ENCODE peak calls at places on chromosomes 13 and 19, in six cellular contexts. C is Peyer's patch, U is transverse colon, Q is thoracic aorta, Y is ascending aorta, K is heart left ventricle. T is an unnamed sample. For H3K4me1, the result is how much of the 10 kb centered on the place peaks cover.

GRCh38 chr13:25371608-25372274 is at the start of gene ATP8A2:
- DNase-seq in Y (no peak), U (no peak), K (no peak), Q (no peak), C (no peak), T (no peak)

GRCh38 chr19:5407356-5407755 is 47.9 kb upstream of the ZNRF4 start:
- DNase-seq in Q (no peak), U (no peak), C (no peak), K (no peak), Y (no peak), T (no peak)

GRCh38 chr13:59468396-59468795 is 695.3 kb downstream of the DIAPH3 start:
- DNase-seq in K (no peak), C (no peak), U (no peak), Q (no peak), Y (no peak), T (no peak)

GRCh38 chr13:46134961-46135522 is 30.2 kb upstream of the CPB2 start:
- DNase-seq in K (no peak), Q (no peak), C (no peak), Y (no peak), U (no peak), T (no peak)

GRCh38 chr13:85298387-85298924 is 500.8 kb downstream of the SLITRK6 start:
- DNase-seq in Y (no peak), U (no peak), Q (no peak), C (no peak), K (no peak), T (no peak)

GRCh38 chr13:28584873-28585317 is 74.0 kb upstream of the POMP start:
- DNase-seq in U (no peak), Y (no peak), Q (no peak), C (no peak), K (no peak), T (no peak)

GRCh38 chr19:52961981-52962380 is 700 bp downstream of the ZNF816 start:
- DNase-seq in Q (no peak), Y (no peak), K (no peak), U (no peak), C (no peak), T (no peak)

GRCh38 chr13:25762795-25763377 is 288.9 kb downstream of the SHISA2 start:
- DNase-seq in U (no peak), K (no peak), Y (no peak), Q (no peak), C (no peak), T (no peak)

GRCh38 chr13:112770504-112770903 is 80.7 kb downstream of the ATP11A start:
- DNase-seq in Y (no peak), Q (no peak), K (no peak), U (no peak), C (no peak), T (no peak)

GRCh38 chr13:80840313-80840976 is 499.5 kb upstream of the SPRY2 start:
- DNase-seq in U (no peak), C (no peak), K (no peak), Q (no peak), Y (no peak), T (no peak)

GRCh38 chr19:51552996-51553725 is 17.9 kb upstream of the ZNF175 start:
- DNase-seq in C (peak), Y (no peak), K (peak), U (peak), Q (no peak), T (no peak)

GRCh38 chr13:65889368-65889767 is 1340.8 kb downstream of the PCDH9 start:
- DNase-seq in Q (no peak), U (no peak), K (no peak), Y (no peak), C (no peak), T (no peak)

GRCh38 chr19:1073063-1073955 is 6.3 kb downstream of the ARHGAP45 start:
- DNase-seq in C (no peak), K (peak), Q (no peak), U (no peak), Y (no peak), T (no peak)

GRCh38 chr13:109741966-109742365 is 44.4 kb downstream of the IRS2 start:
- DNase-seq in Q (no peak), C (no peak), Y (no peak), K (no peak), U (no peak), T (no peak)
- H3K4me1 ChIP-seq in Q (under half), C (under half), Y (under half), K (under half), U (under half), T (under half)

DNA sequence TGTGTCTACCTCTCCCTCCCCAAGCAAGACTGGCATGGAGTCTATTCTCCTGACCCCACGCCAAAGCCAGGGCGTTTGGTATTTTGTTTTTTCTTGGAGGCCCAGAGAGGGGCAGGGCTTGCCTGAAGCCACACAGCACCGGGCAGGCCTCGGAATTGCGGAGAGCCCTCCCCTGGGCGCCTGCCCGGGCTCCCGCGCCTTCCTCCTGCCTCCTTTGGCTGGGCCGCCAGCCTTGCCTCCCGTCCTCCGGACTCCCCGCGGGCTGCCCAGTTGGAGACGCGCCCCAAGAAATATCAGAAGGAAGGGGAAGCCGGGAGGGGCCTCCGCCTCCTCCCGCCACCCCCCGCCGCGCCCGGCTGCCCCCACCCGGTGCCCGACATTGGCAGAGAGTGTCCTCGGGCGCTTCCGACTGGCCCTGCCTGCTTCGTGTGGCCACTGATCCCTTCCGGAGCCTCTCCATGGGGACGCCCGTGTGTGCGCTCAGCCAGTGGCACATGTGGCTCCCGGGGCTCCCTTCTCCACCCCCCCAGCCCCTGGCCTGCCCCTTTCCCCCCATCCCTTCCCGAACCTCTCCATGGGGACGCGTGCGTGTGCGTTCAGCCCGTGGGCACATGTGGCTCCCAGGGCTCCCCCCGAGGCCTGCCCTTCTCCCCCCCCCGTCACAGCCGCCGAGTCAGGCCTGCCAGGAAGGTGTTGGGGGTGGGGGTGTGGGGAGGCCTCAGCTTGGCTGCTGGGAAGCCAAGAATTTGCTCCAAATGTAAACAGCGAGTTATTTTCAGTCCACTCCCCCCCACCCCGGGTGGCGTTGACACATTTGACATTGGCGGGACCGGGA is 37.3 kb downstream of the NFIC start:
- DNase-seq in Q (peak), C (peak), Y (peak), K (peak), U (peak), T (peak)
- H3K4me1 ChIP-seq in Q (half or more), C (under half), Y (under half), K (under half), U (under half), T (under half)

DNA sequence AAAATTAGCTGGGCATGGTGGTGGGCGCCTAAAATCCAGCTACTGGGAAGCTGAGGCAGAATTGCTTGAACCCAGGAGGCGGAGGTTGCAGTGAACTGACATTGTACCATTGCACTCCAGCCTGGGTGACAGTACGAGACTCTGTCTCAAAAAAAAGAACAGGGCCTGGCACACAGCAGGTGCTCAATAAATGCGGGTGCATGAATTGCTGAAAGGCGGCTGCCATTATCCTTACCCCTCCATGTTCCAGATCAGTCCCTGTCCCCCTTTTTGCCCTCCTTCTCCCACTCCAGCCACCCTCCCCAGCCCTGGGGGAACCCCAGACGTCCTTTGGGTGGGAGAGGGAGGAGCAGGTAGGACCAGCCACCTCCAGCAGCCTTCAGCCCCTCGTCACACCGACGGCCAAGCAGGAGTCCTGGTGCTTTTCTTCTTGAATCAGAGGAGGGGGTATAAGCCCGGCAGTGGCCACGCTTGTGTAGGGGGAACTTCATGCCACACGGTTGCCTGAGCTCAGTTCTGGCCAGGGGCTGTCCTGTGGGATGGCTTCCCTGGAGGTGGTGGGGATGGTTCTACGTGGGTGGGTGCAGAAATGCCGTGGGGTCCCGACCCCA is 20.4 kb upstream of the NFIC start:
- DNase-seq in U (no peak), Q (no peak), C (no peak), K (peak), Y (no peak), T (no peak)
- H3K4me1 ChIP-seq in U (under half), Q (under half), C (under half), K (under half), Y (under half), T (under half)

GRCh38 chr19:18156268-18156667 is 3.3 kb downstream of the PIK3R2 start:
- DNase-seq in C (no peak), Y (no peak), K (no peak), Q (no peak), U (no peak), T (no peak)
- H3K4me1 ChIP-seq in C (under half), Y (under half), K (under half), Q (half or more), U (under half), T (under half)

DNA sequence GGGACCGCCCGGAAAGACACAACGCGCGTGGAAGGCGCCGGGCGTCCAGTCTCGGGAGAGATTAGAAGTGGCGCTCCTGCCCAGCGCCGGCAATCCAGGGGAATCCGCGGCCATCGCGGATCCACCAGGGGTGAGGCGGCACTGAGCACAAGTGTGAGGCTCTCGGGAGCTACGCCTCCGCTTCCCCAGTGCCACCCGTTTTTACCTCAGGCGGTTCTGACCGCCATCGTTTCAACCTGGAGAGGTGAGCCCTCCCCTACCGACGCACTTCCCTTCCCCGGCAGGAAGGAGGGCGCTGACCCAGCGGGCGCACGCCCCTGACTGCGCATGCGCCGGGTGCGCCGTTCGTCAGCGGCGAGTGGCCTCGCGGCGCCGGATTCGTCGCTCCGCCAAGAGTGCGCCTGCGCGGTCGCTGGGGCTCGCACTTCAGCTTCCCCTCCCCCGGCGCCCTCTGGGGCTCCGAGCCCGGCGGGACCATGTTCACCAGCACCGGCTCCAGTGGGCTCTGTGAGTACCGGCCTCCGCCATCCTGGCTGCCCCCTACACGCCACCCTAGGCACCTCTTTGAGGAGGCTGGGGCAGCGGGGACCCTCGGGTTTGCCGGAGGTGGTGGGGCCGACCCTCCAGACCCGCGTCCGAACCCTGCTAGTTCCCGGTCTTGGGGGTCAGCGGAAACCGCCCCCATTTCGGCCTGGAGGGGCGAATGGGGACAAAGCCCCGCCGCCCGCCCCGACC is at the start of gene UBAC2:
- DNase-seq in U (peak), C (peak), K (peak), Y (peak), Q (peak), T (peak)
- H3K4me1 ChIP-seq in U (under half), C (under half), K (under half), Y (under half), Q (under half), T (under half)

GRCh38 chr19:17136617-17137016 is 61.0 kb downstream of the MYO9B start:
- DNase-seq in K (no peak), Q (no peak), U (no peak), C (no peak), Y (no peak), T (no peak)
- H3K4me1 ChIP-seq in K (under half), Q (half or more), U (under half), C (under half), Y (under half), T (under half)